ENCODE peak calls at places on chromosomes 12 and 14, in seven cellular contexts. O, T, H, B, Z, I and X are unnamed samples.

GRCh38 chr14:98931911-98932310 is 340.1 kb downstream of the BCL11B start:
- DNase-seq in I (peak), Z (no peak), H (no peak), B (no peak), T (no peak), O (no peak), X (no peak)

GRCh38 chr12:6171409-6172015 is 28.7 kb upstream of the CD9 start:
- DNase-seq in Z (no peak), I (no peak), H (peak), T (peak), O (no peak), B (no peak), X (no peak)

GRCh38 chr12:68113644-68114043 is 45.9 kb downstream of the IFNG start:
- DNase-seq in I (peak), B (peak), H (no peak), T (no peak), O (no peak), Z (no peak), X (no peak)

GRCh38 chr12:80352476-80352875 is 91.6 kb upstream of the PTPRQ start:
- DNase-seq in T (no peak), O (no peak), B (peak), Z (peak), I (no peak), H (no peak), X (no peak)

GRCh38 chr14:23800811-23801210 is 152.8 kb upstream of the DHRS4 start:
- DNase-seq in Z (no peak), B (no peak), O (no peak), T (no peak), H (no peak), I (no peak), X (no peak)

GRCh38 chr14:32202468-32202865 is 602 bp downstream of the RNU6-8 start:
- DNase-seq in Z (no peak), H (no peak), B (peak), I (no peak), T (no peak), O (no peak), X (no peak)

GRCh38 chr12:126935435-126935834 is 1331.5 kb upstream of the TMEM132C start:
- DNase-seq in B (no peak), T (no peak), O (no peak), I (no peak), H (no peak), Z (no peak), X (no peak)

GRCh38 chr12:3705349-3705675 is 47.6 kb downstream of the CRACR2A start:
- DNase-seq in B (no peak), I (no peak), T (no peak), O (no peak), Z (no peak), H (no peak), X (no peak)

GRCh38 chr12:62320054-62320453 is 59.9 kb downstream of the USP15 start:
- DNase-seq in Z (no peak), I (no peak), T (no peak), O (no peak), B (no peak), H (no peak), X (no peak)

GRCh38 chr12:47271800-47272230 is 192.1 kb upstream of the AMIGO2 start:
- DNase-seq in H (no peak), O (no peak), B (peak), I (no peak), T (no peak), Z (no peak), X (no peak)

GRCh38 chr12:2855546-2855945 is 1.3 kb downstream of the TEX52 start:
- DNase-seq in B (no peak), T (no peak), O (no peak), I (no peak), H (no peak), Z (no peak), X (no peak)

GRCh38 chr12:106685381-106685780 is 89.1 kb upstream of the RIC8B start:
- DNase-seq in H (no peak), O (no peak), B (no peak), T (no peak), I (no peak), Z (no peak), X (no peak)

GRCh38 chr14:97328743-97329142 is 531.6 kb downstream of the VRK1 start:
- DNase-seq in I (no peak), B (no peak), Z (no peak), T (no peak), H (no peak), O (no peak), X (no peak)

DNA sequence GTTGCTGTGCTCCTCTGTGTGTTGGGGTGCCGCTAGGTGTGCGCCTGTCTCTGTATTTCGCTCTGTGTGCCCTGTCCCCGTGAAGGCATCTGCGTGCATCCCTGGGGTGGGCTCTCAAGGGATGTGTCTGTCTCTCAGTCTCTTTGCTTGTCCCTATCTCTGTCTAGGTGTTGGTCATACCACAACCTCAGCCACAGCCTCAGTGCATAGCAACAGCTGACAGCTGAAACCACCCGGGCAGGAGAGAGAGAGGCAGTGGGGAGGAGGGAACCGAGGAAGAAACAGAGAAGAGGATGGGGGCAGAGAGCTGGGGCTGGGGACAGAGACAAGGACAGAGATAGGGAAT is 953 bp upstream of the NXPH4 start:
- DNase-seq in H (no peak), O (no peak), I (no peak), T (no peak), Z (no peak), B (peak), X (no peak)
- H3K4me3 ChIP-seq in H (no peak), O (no peak), I (no peak), T (no peak), Z (no peak), B (no peak), X (no peak)

GRCh38 chr14:52906141-52906601 is 44.7 kb downstream of the FERMT2 start:
- DNase-seq in Z (peak), B (peak), T (no peak), H (no peak), O (no peak), I (no peak), X (no peak)
- H3K4me3 ChIP-seq in Z (peak), B (peak), T (no peak), H (no peak), O (no peak), I (no peak), X (no peak)

GRCh38 chr12:123713398-123714301 is 1.5 kb downstream of the ATP6V0A2 start:
- DNase-seq in Z (peak), T (no peak), O (no peak), B (peak), H (no peak), I (peak), X (no peak)
- H3K4me3 ChIP-seq in Z (peak), T (peak), O (peak), B (peak), H (peak), I (peak), X (peak)

GRCh38 chr12:104050436-104050835 is 449 bp upstream of the GLT8D2 start:
- DNase-seq in O (no peak), T (no peak), B (no peak), H (no peak), Z (no peak), I (no peak), X (no peak)
- H3K4me3 ChIP-seq in O (peak), T (peak), B (peak), H (peak), Z (peak), I (peak), X (no peak)

GRCh38 chr12:26196424-26196722 is 1.0 kb downstream of the SSPN start:
- DNase-seq in O (no peak), B (no peak), H (peak), Z (peak), T (no peak), I (no peak), X (no peak)
- H3K4me3 ChIP-seq in O (peak), B (peak), H (peak), Z (peak), T (peak), I (peak), X (no peak)